ENCODE peak calls at places on chromosomes 2 and 18, in eight cellular contexts. One of them, this sample, is unnamed.

GRCh38 chr18:61635901-61636528 is 256.8 kb downstream of the RNF152 start:
- DNase-seq in GM23248: peak
- DNase-seq in neural progenitor cell: peak
- DNase-seq in PC-3: peak
- DNase-seq in OCI-LY7: peak
- DNase-seq in MM.1S: peak
- DNase-seq in HCT116: peak
- DNase-seq in SK-N-SH: peak
- DNase-seq in this sample: peak

GRCh38 chr2:170369894-170370293 is 191.9 kb downstream of the MYO3B start:
- DNase-seq in GM23248: peak
- DNase-seq in neural progenitor cell: peak
- DNase-seq in PC-3: peak
- DNase-seq in OCI-LY7: peak
- DNase-seq in MM.1S: peak
- DNase-seq in HCT116: peak
- DNase-seq in SK-N-SH: peak
- DNase-seq in this sample: peak

GRCh38 chr2:108853421-108853820 is 66.8 kb downstream of the CCDC138 start:
- DNase-seq in GM23248: no peak
- DNase-seq in neural progenitor cell: no peak
- DNase-seq in PC-3: no peak
- DNase-seq in OCI-LY7: no peak
- DNase-seq in MM.1S: no peak
- DNase-seq in HCT116: no peak
- DNase-seq in SK-N-SH: no peak
- DNase-seq in this sample: no peak

GRCh38 chr2:128425216-128425615 is 106.5 kb upstream of the HS6ST1 start:
- DNase-seq in GM23248: no peak
- DNase-seq in neural progenitor cell: no peak
- DNase-seq in PC-3: no peak
- DNase-seq in OCI-LY7: no peak
- DNase-seq in MM.1S: no peak
- DNase-seq in HCT116: no peak
- DNase-seq in SK-N-SH: no peak
- DNase-seq in this sample: no peak

GRCh38 chr2:150606380-150607060 is 119.1 kb upstream of the RND3 start:
- DNase-seq in GM23248: no peak
- DNase-seq in neural progenitor cell: no peak
- DNase-seq in PC-3: no peak
- DNase-seq in OCI-LY7: no peak
- DNase-seq in MM.1S: no peak
- DNase-seq in HCT116: no peak
- DNase-seq in SK-N-SH: no peak
- DNase-seq in this sample: no peak

GRCh38 chr2:49174755-49175154 is 20.4 kb upstream of the FSHR start:
- DNase-seq in GM23248: no peak
- DNase-seq in neural progenitor cell: no peak
- DNase-seq in PC-3: no peak
- DNase-seq in OCI-LY7: no peak
- DNase-seq in MM.1S: no peak
- DNase-seq in HCT116: no peak
- DNase-seq in SK-N-SH: peak
- DNase-seq in this sample: no peak

GRCh38 chr2:168671932-168672331 is 130.5 kb upstream of the NOSTRIN start:
- DNase-seq in GM23248: peak
- DNase-seq in neural progenitor cell: no peak
- DNase-seq in PC-3: peak
- DNase-seq in OCI-LY7: no peak
- DNase-seq in MM.1S: no peak
- DNase-seq in HCT116: no peak
- DNase-seq in SK-N-SH: no peak
- DNase-seq in this sample: no peak

GRCh38 chr2:219175928-219176817 is 552 bp downstream of the CNPPD1 start:
- DNase-seq in GM23248: peak
- DNase-seq in neural progenitor cell: peak
- DNase-seq in PC-3: peak
- DNase-seq in OCI-LY7: peak
- DNase-seq in MM.1S: peak
- DNase-seq in HCT116: no peak
- DNase-seq in SK-N-SH: peak
- DNase-seq in this sample: no peak

GRCh38 chr18:39178171-39178570 is 1612.6 kb upstream of the CELF4 start:
- DNase-seq in GM23248: no peak
- DNase-seq in neural progenitor cell: no peak
- DNase-seq in PC-3: no peak
- DNase-seq in OCI-LY7: no peak
- DNase-seq in MM.1S: no peak
- DNase-seq in HCT116: no peak
- DNase-seq in SK-N-SH: no peak
- DNase-seq in this sample: no peak

GRCh38 chr2:42978175-42978886 is 185.9 kb upstream of the HAAO start:
- DNase-seq in GM23248: no peak
- DNase-seq in neural progenitor cell: no peak
- DNase-seq in PC-3: no peak
- DNase-seq in OCI-LY7: no peak
- DNase-seq in MM.1S: no peak
- DNase-seq in HCT116: no peak
- DNase-seq in SK-N-SH: peak
- DNase-seq in this sample: no peak

GRCh38 chr2:26216587-26216986 is 27.8 kb downstream of the HADHA start:
- DNase-seq in GM23248: no peak
- DNase-seq in neural progenitor cell: no peak
- DNase-seq in PC-3: no peak
- DNase-seq in OCI-LY7: no peak
- DNase-seq in MM.1S: no peak
- DNase-seq in HCT116: no peak
- DNase-seq in SK-N-SH: no peak
- DNase-seq in this sample: no peak

GRCh38 chr2:117785740-117786139 is 28.8 kb upstream of the DDX18 start:
- DNase-seq in GM23248: peak
- DNase-seq in neural progenitor cell: peak
- DNase-seq in PC-3: peak
- DNase-seq in OCI-LY7: peak
- DNase-seq in MM.1S: peak
- DNase-seq in HCT116: peak
- DNase-seq in SK-N-SH: peak
- DNase-seq in this sample: peak

GRCh38 chr18:29749699-29750098 is 1292.8 kb downstream of the DSC3 start:
- DNase-seq in GM23248: peak
- DNase-seq in neural progenitor cell: no peak
- DNase-seq in PC-3: peak
- DNase-seq in OCI-LY7: no peak
- DNase-seq in MM.1S: no peak
- DNase-seq in HCT116: no peak
- DNase-seq in SK-N-SH: no peak
- DNase-seq in this sample: no peak

GRCh38 chr2:64857581-64858471 is 131.4 kb upstream of the SLC1A4 start:
- DNase-seq in GM23248: peak
- DNase-seq in neural progenitor cell: peak
- DNase-seq in PC-3: no peak
- DNase-seq in OCI-LY7: no peak
- DNase-seq in MM.1S: no peak
- DNase-seq in HCT116: no peak
- DNase-seq in SK-N-SH: peak
- DNase-seq in this sample: peak

GRCh38 chr2:238595750-238596570 is 169.2 kb downstream of the ASB1 start:
- DNase-seq in GM23248: peak
- DNase-seq in neural progenitor cell: peak
- DNase-seq in PC-3: no peak
- DNase-seq in OCI-LY7: no peak
- DNase-seq in MM.1S: no peak
- DNase-seq in HCT116: no peak
- DNase-seq in SK-N-SH: no peak
- DNase-seq in this sample: no peak

GRCh38 chr2:152743004-152743403 is 24.6 kb downstream of the ARL6IP6 start:
- DNase-seq in GM23248: peak
- DNase-seq in neural progenitor cell: no peak
- DNase-seq in PC-3: peak
- DNase-seq in OCI-LY7: peak
- DNase-seq in MM.1S: peak
- DNase-seq in HCT116: peak
- DNase-seq in SK-N-SH: peak
- DNase-seq in this sample: peak

GRCh38 chr2:133209325-133209724 is 358.9 kb downstream of the NCKAP5 start:
- DNase-seq in GM23248: no peak
- DNase-seq in neural progenitor cell: no peak
- DNase-seq in PC-3: no peak
- DNase-seq in OCI-LY7: no peak
- DNase-seq in MM.1S: no peak
- DNase-seq in HCT116: no peak
- DNase-seq in SK-N-SH: no peak
- DNase-seq in this sample: no peak
- TF ChIP-seq EZH2phosphoT487 in GM23248: no peak
- TF ChIP-seq EZH2phosphoT487 in neural progenitor cell: no peak
- TF ChIP-seq EZH2phosphoT487 in PC-3: no peak
- TF ChIP-seq EZH2phosphoT487 in OCI-LY7: no peak
- TF ChIP-seq EZH2phosphoT487 in MM.1S: no peak
- TF ChIP-seq EZH2phosphoT487 in HCT116: no peak
- TF ChIP-seq EZH2phosphoT487 in SK-N-SH: no peak
- TF ChIP-seq EZH2phosphoT487 in this sample: no peak

GRCh38 chr2:189851174-189851826 is 67.0 kb downstream of the PMS1 start:
- DNase-seq in GM23248: no peak
- DNase-seq in neural progenitor cell: no peak
- DNase-seq in PC-3: no peak
- DNase-seq in OCI-LY7: no peak
- DNase-seq in MM.1S: no peak
- DNase-seq in HCT116: no peak
- DNase-seq in SK-N-SH: no peak
- DNase-seq in this sample: peak

GRCh38 chr2:189849550-189849949 is 65.3 kb downstream of the PMS1 start:
- DNase-seq in GM23248: no peak
- DNase-seq in neural progenitor cell: no peak
- DNase-seq in PC-3: peak
- DNase-seq in OCI-LY7: no peak
- DNase-seq in MM.1S: no peak
- DNase-seq in HCT116: no peak
- DNase-seq in SK-N-SH: no peak
- DNase-seq in this sample: no peak

GRCh38 chr2:189854152-189854551 is 69.9 kb downstream of the PMS1 start:
- DNase-seq in GM23248: no peak
- DNase-seq in neural progenitor cell: no peak
- DNase-seq in PC-3: no peak
- DNase-seq in OCI-LY7: no peak
- DNase-seq in MM.1S: no peak
- DNase-seq in HCT116: no peak
- DNase-seq in SK-N-SH: no peak
- DNase-seq in this sample: no peak

GRCh38 chr2:189848276-189848675 is 64.0 kb downstream of the PMS1 start:
- DNase-seq in GM23248: peak
- DNase-seq in neural progenitor cell: no peak
- DNase-seq in PC-3: no peak
- DNase-seq in OCI-LY7: no peak
- DNase-seq in MM.1S: no peak
- DNase-seq in HCT116: no peak
- DNase-seq in SK-N-SH: no peak
- DNase-seq in this sample: no peak
- TF ChIP-seq EZH2phosphoT487 in GM23248: no peak
- TF ChIP-seq EZH2phosphoT487 in neural progenitor cell: no peak
- TF ChIP-seq EZH2phosphoT487 in PC-3: no peak
- TF ChIP-seq EZH2phosphoT487 in OCI-LY7: no peak
- TF ChIP-seq EZH2phosphoT487 in MM.1S: no peak
- TF ChIP-seq EZH2phosphoT487 in HCT116: no peak
- TF ChIP-seq EZH2phosphoT487 in SK-N-SH: no peak
- TF ChIP-seq EZH2phosphoT487 in this sample: no peak

GRCh38 chr18:59149007-59149406 is 9.3 kb downstream of the SEC11C start:
- DNase-seq in GM23248: no peak
- DNase-seq in neural progenitor cell: no peak
- DNase-seq in PC-3: no peak
- DNase-seq in OCI-LY7: no peak
- DNase-seq in MM.1S: no peak
- DNase-seq in HCT116: no peak
- DNase-seq in SK-N-SH: no peak
- DNase-seq in this sample: no peak

GRCh38 chr18:59150236-59150635 is 10.6 kb downstream of the SEC11C start:
- DNase-seq in GM23248: no peak
- DNase-seq in neural progenitor cell: no peak
- DNase-seq in PC-3: no peak
- DNase-seq in OCI-LY7: no peak
- DNase-seq in MM.1S: no peak
- DNase-seq in HCT116: no peak
- DNase-seq in SK-N-SH: no peak
- DNase-seq in this sample: peak

GRCh38 chr18:59149416-59149815 is 9.7 kb downstream of the SEC11C start:
- DNase-seq in GM23248: no peak
- DNase-seq in neural progenitor cell: no peak
- DNase-seq in PC-3: no peak
- DNase-seq in OCI-LY7: no peak
- DNase-seq in MM.1S: no peak
- DNase-seq in HCT116: no peak
- DNase-seq in SK-N-SH: no peak
- DNase-seq in this sample: no peak

GRCh38 chr18:59145055-59145454 is 5.4 kb downstream of the SEC11C start:
- DNase-seq in GM23248: no peak
- DNase-seq in neural progenitor cell: no peak
- DNase-seq in PC-3: no peak
- DNase-seq in OCI-LY7: no peak
- DNase-seq in MM.1S: no peak
- DNase-seq in HCT116: no peak
- DNase-seq in SK-N-SH: no peak
- DNase-seq in this sample: no peak

DNA sequence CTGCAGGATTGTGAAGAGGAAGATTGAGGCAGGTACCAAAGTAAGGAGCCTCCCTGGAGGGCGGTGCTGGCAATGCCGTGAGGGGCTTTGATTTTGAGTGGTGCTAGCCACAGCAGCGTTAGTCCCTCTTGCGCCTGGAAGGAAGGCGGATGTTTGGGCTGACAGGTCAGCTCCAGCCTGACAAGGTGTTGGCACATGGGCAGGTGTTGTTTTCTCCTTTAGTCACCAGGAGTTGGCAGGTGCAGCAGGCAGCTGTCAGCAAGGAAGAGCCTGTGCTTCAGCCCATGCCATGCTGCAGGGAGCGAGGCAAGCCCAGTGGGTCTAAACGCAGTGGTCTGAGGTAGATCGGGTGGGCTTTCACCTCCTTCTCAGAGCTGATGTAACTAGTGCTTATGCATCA is 8.5 kb downstream of the SEC11C start:
- DNase-seq in GM23248: no peak
- DNase-seq in neural progenitor cell: no peak
- DNase-seq in PC-3: no peak
- DNase-seq in OCI-LY7: no peak
- DNase-seq in MM.1S: no peak
- DNase-seq in HCT116: no peak
- DNase-seq in SK-N-SH: no peak
- DNase-seq in this sample: no peak
- TF ChIP-seq EZH2phosphoT487 in GM23248: no peak
- TF ChIP-seq EZH2phosphoT487 in neural progenitor cell: no peak
- TF ChIP-seq EZH2phosphoT487 in PC-3: no peak
- TF ChIP-seq EZH2phosphoT487 in OCI-LY7: no peak
- TF ChIP-seq EZH2phosphoT487 in MM.1S: no peak
- TF ChIP-seq EZH2phosphoT487 in HCT116: no peak
- TF ChIP-seq EZH2phosphoT487 in SK-N-SH: no peak
- TF ChIP-seq EZH2phosphoT487 in this sample: no peak

DNA sequence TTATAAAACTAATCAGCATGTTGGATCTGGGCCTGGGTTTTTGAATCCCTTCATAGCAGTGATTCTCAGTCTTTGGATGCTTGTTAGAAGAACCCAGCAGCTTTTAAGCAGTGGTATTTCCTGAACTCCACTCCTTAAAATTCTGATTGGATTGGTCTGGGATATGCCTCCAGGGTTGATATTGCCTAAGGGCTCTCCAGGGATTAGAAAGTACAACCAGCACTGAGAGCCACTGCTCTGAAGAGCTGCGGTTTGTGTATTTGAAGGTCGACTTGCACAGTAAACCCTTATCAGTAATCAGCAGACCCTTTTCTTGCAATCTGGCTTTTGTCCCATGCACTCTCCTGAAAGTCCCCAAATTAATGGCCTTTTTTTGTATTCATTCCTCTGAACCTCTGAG is 17.0 kb upstream of the RBMS1 start:
- DNase-seq in GM23248: peak
- DNase-seq in neural progenitor cell: no peak
- DNase-seq in PC-3: no peak
- DNase-seq in OCI-LY7: no peak
- DNase-seq in MM.1S: no peak
- DNase-seq in HCT116: no peak
- DNase-seq in SK-N-SH: peak
- DNase-seq in this sample: no peak
- TF ChIP-seq EZH2phosphoT487 in GM23248: no peak
- TF ChIP-seq EZH2phosphoT487 in neural progenitor cell: no peak
- TF ChIP-seq EZH2phosphoT487 in PC-3: no peak
- TF ChIP-seq EZH2phosphoT487 in OCI-LY7: no peak
- TF ChIP-seq EZH2phosphoT487 in MM.1S: no peak
- TF ChIP-seq EZH2phosphoT487 in HCT116: no peak
- TF ChIP-seq EZH2phosphoT487 in SK-N-SH: no peak
- TF ChIP-seq EZH2phosphoT487 in this sample: no peak